ENCODE peak calls at places on chromosomes 4 and X, in seven cellular contexts. B is COR-L47, E is pancreas, Q is GM03348, P is KBM-7, T is GM13976, L is fibroblast of lung. Z is an unnamed sample.

GRCh38 chr4:88938138-88938537 is 118.8 kb downstream of the FAM13A start:
- DNase-seq in Q (peak), E (no peak), T (no peak), P (no peak), B (no peak), L (peak), Z (no peak)

GRCh38 chr4:48193921-48194320 is 59.9 kb upstream of the TXK start:
- DNase-seq in B (no peak), L (no peak), E (no peak), Q (no peak), P (no peak), T (no peak), Z (no peak)

GRCh38 chrX:9928083-9928482 is 39.1 kb upstream of the CLDN34 start:
- DNase-seq in B (peak), P (no peak), E (no peak), L (no peak), T (no peak), Q (no peak), Z (no peak)

GRCh38 chrX:1658083-1658463 is 43.2 kb downstream of the ASMT start:
- DNase-seq in Q (no peak), L (no peak), T (no peak), E (no peak), P (peak), B (no peak), Z (no peak)

GRCh38 chr4:88794087-88794486 is 96.5 kb upstream of the NAP1L5 start:
- DNase-seq in P (no peak), L (no peak), E (no peak), B (no peak), Q (no peak), T (no peak), Z (no peak)

GRCh38 chr4:102533916-102534315 is 32.8 kb downstream of the NFKB1 start:
- DNase-seq in P (no peak), E (no peak), T (no peak), L (no peak), B (peak), Q (no peak), Z (no peak)

GRCh38 chr4:8647626-8648025 is 55.1 kb downstream of the CPZ start:
- DNase-seq in E (no peak), T (no peak), Q (no peak), B (peak), P (no peak), L (no peak), Z (no peak)

GRCh38 chrX:133265331-133265730 is 47.2 kb upstream of the TFDP3 start:
- DNase-seq in Q (no peak), P (no peak), B (no peak), L (no peak), E (no peak), T (no peak), Z (no peak)

GRCh38 chr4:172813359-172813923 is 355.2 kb upstream of the GALNT7 start:
- DNase-seq in Q (no peak), L (no peak), B (no peak), E (no peak), P (peak), T (no peak), Z (no peak)

GRCh38 chr4:161314371-161314770 is 849.4 kb downstream of the FSTL5 start:
- DNase-seq in B (no peak), P (no peak), E (no peak), Q (no peak), T (no peak), L (no peak), Z (no peak)

GRCh38 chr4:1832690-1833089 is 23.3 kb downstream of the LETM1 start:
- DNase-seq in Q (no peak), B (no peak), E (no peak), L (no peak), P (no peak), T (no peak), Z (no peak)

GRCh38 chr4:186617921-186618320 is 62.6 kb upstream of the MTNR1A start:
- DNase-seq in B (no peak), L (no peak), P (no peak), Q (no peak), T (no peak), E (no peak), Z (no peak)

GRCh38 chr4:168832746-168833575 is 177.1 kb downstream of the CBR4 start:
- DNase-seq in B (no peak), E (peak), P (no peak), L (no peak), Q (peak), T (peak), Z (peak)

Z was measured in ascending aorta.